ENCODE peak calls at places on chromosomes 13 and 19, in ten cellular contexts. Z is heart right ventricle, O is A549, Y is breast epithelium, N is lower leg skin, D is hepatocyte, G is endodermal cell, U is astrocyte of the spinal cord, C is right lobe of liver, E is IMR-90. R is an unnamed sample.
A peak's percentile ranks its signal among the peaks of the same experiment; 100 is the strongest.

GRCh38 chr19:16404396-16404795 is 67.4 kb downstream of the EPS15L1 start:
- DNase-seq in O (no peak), Y (no peak), U (no peak), G (no peak), N (no peak), C (no peak), Z (no peak), E (no peak), D (no peak), R (no peak)

GRCh38 chr19:46616631-46617322 is 8.1 kb downstream of the PTGIR start:
- DNase-seq in O (peak; percentile 96), E (peak; percentile 85), N (no peak), D (peak; percentile 83), G (peak; percentile 92), Z (no peak), Y (peak; percentile 56), C (peak; percentile 77), U (peak; percentile 58), R (peak; percentile 68)

GRCh38 chr19:14479985-14480694 is 5.0 kb upstream of the PTGER1 start:
- DNase-seq in C (no peak), O (peak; percentile 60), E (peak; percentile 20), G (peak; percentile 97), Z (no peak), U (no peak), Y (no peak), D (no peak), N (no peak), R (peak; percentile 29)

GRCh38 chr19:29675120-29675649 is 9.9 kb downstream of the PLEKHF1 start:
- DNase-seq in C (no peak), U (no peak), D (no peak), E (no peak), G (no peak), Z (no peak), N (no peak), Y (no peak), O (no peak), R (no peak)

GRCh38 chr19:35644206-35644986 is 2.9 kb downstream of the ETV2 start:
- DNase-seq in E (peak; percentile 88), Y (peak; percentile 94), U (peak; percentile 95), N (peak; percentile 94), G (peak; percentile 99), C (peak; percentile 99), D (peak; percentile 96), O (peak; percentile 100), Z (peak; percentile 94), R (peak; percentile 98)

GRCh38 chr13:72050251-72050650 is 183.2 kb upstream of the DACH1 start:
- DNase-seq in U (no peak), Y (no peak), D (no peak), G (peak; percentile 54), E (no peak), Z (no peak), C (no peak), N (no peak), O (no peak), R (no peak)

GRCh38 chr13:44148159-44148929 is 225.3 kb upstream of the SERP2 start:
- DNase-seq in O (no peak), C (no peak), U (peak; percentile 28), E (peak; percentile 20), D (no peak), Y (no peak), Z (no peak), G (no peak), N (no peak), R (no peak)

GRCh38 chr19:41991025-41991424 is 3.0 kb downstream of the ATP1A3 start:
- DNase-seq in D (no peak), U (no peak), Z (peak; percentile 71), N (no peak), Y (no peak), O (no peak), E (no peak), G (no peak), C (no peak), R (no peak)

GRCh38 chr13:48896312-48896711 is 79.4 kb upstream of the FNDC3A start:
- DNase-seq in Y (no peak), E (peak; percentile 87), Z (no peak), C (no peak), O (no peak), G (no peak), D (no peak), U (peak; percentile 72), N (no peak), R (peak; percentile 66)

GRCh38 chr19:5707576-5708575 is 12.1 kb downstream of the LONP1 start:
- DNase-seq in N (no peak), D (no peak), C (no peak), Z (no peak), E (no peak), O (no peak), G (no peak), Y (no peak), U (no peak), R (no peak)

GRCh38 chr13:54226866-54227265 is 1198.3 kb downstream of the OLFM4 start:
- DNase-seq in N (no peak), G (no peak), Z (no peak), C (no peak), O (no peak), E (no peak), U (no peak), Y (no peak), D (no peak), R (no peak)

GRCh38 chr13:113554333-113554700 is 30.2 kb upstream of the TFDP1 start:
- DNase-seq in D (no peak), Y (peak; percentile 6), U (no peak), G (peak; percentile 20), O (no peak), C (no peak), N (peak; percentile 4), Z (no peak), E (no peak), R (no peak)

GRCh38 chr19:18649371-18650047 is 12.7 kb downstream of the KLHL26 start:
- DNase-seq in O (no peak), N (peak; percentile 55), Y (no peak), G (peak; percentile 82), C (no peak), E (peak; percentile 70), Z (peak; percentile 83), U (peak; percentile 76), D (peak; percentile 39), R (peak; percentile 71)

GRCh38 chr19:46818812-46819211 is 30.4 kb upstream of the SLC1A5 start:
- DNase-seq in C (no peak), G (peak; percentile 72), Z (no peak), O (no peak), E (peak; percentile 33), D (no peak), U (peak; percentile 20), N (no peak), Y (no peak), R (no peak)

GRCh38 chr13:110887955-110888333 is 26.9 kb downstream of the ANKRD10 start:
- DNase-seq in C (no peak), Y (no peak), E (no peak), D (no peak), N (no peak), O (no peak), U (no peak), Z (no peak), G (peak; percentile 62), R (no peak)

GRCh38 chr13:96686286-96686685 is 308.0 kb downstream of the OXGR1 start:
- DNase-seq in G (no peak), Y (no peak), E (no peak), D (no peak), N (no peak), O (no peak), U (no peak), C (no peak), Z (no peak), R (no peak)

GRCh38 chr19:39303373-39304184 is 7.4 kb downstream of the IFNL1 start:
- DNase-seq in G (peak; percentile 82), C (no peak), U (no peak), O (no peak), Y (no peak), E (no peak), D (peak; percentile 68), N (no peak), Z (no peak), R (no peak)

GRCh38 chr19:3346677-3347353 is 19.6 kb upstream of the NFIC start:
- DNase-seq in G (peak; percentile 35), U (no peak), O (no peak), Y (peak; percentile 84), C (peak; percentile 85), D (no peak), E (no peak), Z (peak; percentile 69), N (no peak), R (no peak)

GRCh38 chr13:32905063-32905863 is 111.0 kb upstream of the KL start:
- DNase-seq in E (peak; percentile 3), Y (no peak), N (no peak), D (no peak), O (no peak), C (no peak), Z (no peak), U (no peak), G (no peak), R (peak; percentile 60)

GRCh38 chr19:821976-822773 is 420 bp upstream of the PLPPR3 start:
- DNase-seq in E (no peak), C (no peak), O (no peak), U (no peak), G (peak; percentile 88), Z (no peak), N (no peak), D (peak; percentile 43), Y (no peak), R (no peak)
- H3K4me3 ChIP-seq in E (peak overlapping the region; percentile 54), C (no peak overlapping the region), O (peak overlapping the region; percentile 73), U (peak overlapping the region; percentile 10), G (no peak overlapping the region), Z (peak overlapping the region; percentile 51), N (no peak overlapping the region), D (peak overlapping the region; percentile 67), Y (peak overlapping the region; percentile 49), R (no peak overlapping the region)

DNA sequence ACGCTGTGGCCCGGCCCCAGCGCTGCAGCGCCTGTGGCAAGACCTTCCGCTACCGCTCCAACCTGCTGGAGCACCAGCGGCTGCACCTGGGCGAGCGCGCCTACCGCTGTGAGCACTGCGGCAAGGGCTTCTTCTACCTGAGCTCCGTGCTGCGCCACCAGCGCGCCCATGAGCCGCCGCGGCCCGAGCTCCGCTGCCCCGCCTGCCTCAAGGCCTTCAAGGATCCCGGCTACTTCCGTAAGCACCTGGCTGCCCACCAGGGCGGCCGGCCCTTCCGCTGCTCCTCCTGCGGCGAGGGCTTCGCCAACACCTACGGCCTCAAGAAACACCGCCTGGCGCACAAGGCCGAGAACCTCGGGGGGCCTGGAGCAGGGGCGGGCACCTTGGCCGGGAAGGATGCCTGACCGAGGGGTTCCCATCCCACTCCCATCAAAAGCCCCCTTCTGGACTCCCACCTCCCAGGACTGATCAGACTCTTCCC is 7.9 kb downstream of the ZNF784 start:
- DNase-seq in G (no peak), O (no peak), U (no peak), Z (no peak), Y (no peak), C (no peak), D (no peak), N (no peak), E (no peak), R (no peak)
- TF ChIP-seq CTCF in G (no peak), O (no peak), U (no peak), Z (no peak), Y (no peak), C (no peak), D (no peak), N (no peak), E (no peak), R (no peak)

GRCh38 chr13:57633141-57633949 is 1.8 kb downstream of the PCDH17 start:
- DNase-seq in Y (no peak), O (no peak), E (no peak), G (peak; percentile 95), C (peak; percentile 58), Z (peak; percentile 81), U (no peak), D (peak; percentile 60), N (no peak), R (no peak)
- H3K4me3 ChIP-seq in Y (peak overlapping the region; percentile 50), O (no peak overlapping the region), E (no peak overlapping the region), G (peak overlapping the region; percentile 73), C (peak overlapping the region; percentile 46), Z (peak overlapping the region; percentile 75), U (no peak overlapping the region), D (peak overlapping the region; percentile 7), N (no peak overlapping the region), R (no peak overlapping the region)

GRCh38 chr13:60134376-60134775 is 29.4 kb downstream of the DIAPH3 start:
- DNase-seq in N (no peak), Y (no peak), C (no peak), G (peak; percentile 69), O (no peak), D (no peak), Z (no peak), U (no peak), E (no peak), R (no peak)
- TF ChIP-seq CTCF in N (no peak), Y (no peak), C (no peak), G (peak; percentile 73), O (no peak), D (peak; percentile 16), Z (no peak), U (peak; percentile 31), E (peak; percentile 32), R (no peak)